ENCODE peak calls at places on chromosomes 6 and 20, in ten cellular contexts. L, M, K, G, F, C, E, D, T and H are unnamed samples.

GRCh38 chr6:44668976-44669934 is 281.7 kb downstream of the CDC5L start:
- DNase-seq in L (no peak), M (no peak), K (peak; percentile 13), G (no peak), F (no peak), C (no peak), E (no peak), D (no peak), T (no peak), H (no peak)

GRCh38 chr20:10119336-10119735 is 84.5 kb downstream of the ANKEF1 start:
- DNase-seq in L (no peak), M (no peak), K (no peak), G (no peak), F (no peak), C (no peak), E (no peak), D (no peak), T (no peak), H (no peak)

GRCh38 chr6:5898563-5898962 is 108.2 kb downstream of the NRN1 start:
- DNase-seq in L (no peak), M (no peak), K (no peak), G (no peak), F (no peak), C (no peak), E (no peak), D (no peak), T (no peak), H (no peak)

GRCh38 chr6:133964052-133964451 is 11.0 kb downstream of the TBPL1 start:
- DNase-seq in L (no peak), M (peak; percentile 84), K (no peak), G (no peak), F (no peak), C (no peak), E (peak; percentile 58), D (no peak), T (no peak), H (no peak)

GRCh38 chr20:63024573-63025392 is 18.0 kb upstream of the BHLHE23 start:
- DNase-seq in L (no peak), M (no peak), K (no peak), G (no peak), F (no peak), C (no peak), E (no peak), D (no peak), T (no peak), H (no peak)

GRCh38 chr6:93417421-93417996 is 1.9 kb downstream of the EPHA7 start:
- DNase-seq in L (peak; percentile 67), M (no peak), K (peak; percentile 77), G (no peak), F (no peak), C (no peak), E (no peak), D (no peak), T (no peak), H (peak; percentile 78)

GRCh38 chr6:112618796-112619195 is 271.7 kb downstream of the RFPL4B start:
- DNase-seq in L (no peak), M (peak; percentile 36), K (peak; percentile 38), G (no peak), F (no peak), C (no peak), E (no peak), D (no peak), T (no peak), H (no peak)

GRCh38 chr6:90397929-90398674 is 101.5 kb upstream of the BACH2 start:
- DNase-seq in L (no peak), M (peak; percentile 44), K (no peak), G (peak; percentile 71), F (peak; percentile 54), C (no peak), E (no peak), D (peak; percentile 82), T (peak; percentile 65), H (peak; percentile 20)

GRCh38 chr6:72950114-72950860 is 275.0 kb downstream of the KHDC1L start:
- DNase-seq in L (no peak), M (peak; percentile 90), K (no peak), G (no peak), F (no peak), C (no peak), E (peak; percentile 72), D (no peak), T (no peak), H (no peak)

GRCh38 chr6:158324136-158324535 is 11.9 kb downstream of the TULP4 start:
- DNase-seq in L (no peak), M (no peak), K (no peak), G (no peak), F (no peak), C (no peak), E (peak; percentile 7), D (no peak), T (no peak), H (no peak)

GRCh38 chr20:10239954-10240353 is 21.3 kb downstream of the SNAP25 start:
- DNase-seq in L (peak; percentile 25), M (peak; percentile 39), K (peak; percentile 24), G (no peak), F (no peak), C (no peak), E (no peak), D (no peak), T (no peak), H (peak; percentile 83)

GRCh38 chr20:1526896-1527295 is 30.6 kb downstream of the SIRPD start:
- DNase-seq in L (no peak), M (peak; percentile 20), K (no peak), G (no peak), F (no peak), C (no peak), E (no peak), D (no peak), T (no peak), H (no peak)

GRCh38 chr6:130890531-130890950 is 63.3 kb downstream of the SMLR1 start:
- DNase-seq in L (no peak), M (peak; percentile 40), K (peak; percentile 20), G (no peak), F (no peak), C (no peak), E (peak; percentile 47), D (no peak), T (no peak), H (no peak)

GRCh38 chr6:42226251-42227143 is 8.8 kb upstream of the MRPS10 start:
- DNase-seq in L (no peak), M (peak; percentile 99), K (peak; percentile 47), G (no peak), F (no peak), C (peak; percentile 52), E (no peak), D (no peak), T (no peak), H (no peak)

GRCh38 chr6:112745765-112746164 is 398.6 kb downstream of the RFPL4B start:
- DNase-seq in L (no peak), M (no peak), K (no peak), G (no peak), F (no peak), C (no peak), E (no peak), D (no peak), T (no peak), H (no peak)

GRCh38 chr6:159125014-159125609 is 44.1 kb upstream of the FNDC1 start:
- DNase-seq in L (no peak), M (peak; percentile 20), K (no peak), G (no peak), F (no peak), C (no peak), E (no peak), D (no peak), T (no peak), H (no peak)

GRCh38 chr6:87183687-87184086 is 28.3 kb downstream of the ZNF292 start:
- DNase-seq in L (no peak), M (peak; percentile 37), K (no peak), G (no peak), F (no peak), C (no peak), E (peak; percentile 39), D (no peak), T (no peak), H (no peak)

GRCh38 chr20:47669157-47669425 is 116.2 kb downstream of the SULF2 start:
- DNase-seq in L (no peak), M (no peak), K (no peak), G (no peak), F (no peak), C (no peak), E (no peak), D (no peak), T (no peak), H (no peak)

GRCh38 chr6:33745558-33745957 is 1.1 kb downstream of the IP6K3 start:
- DNase-seq in L (no peak), M (no peak), K (peak; percentile 57), G (no peak), F (no peak), C (no peak), E (no peak), D (no peak), T (no peak), H (no peak)

GRCh38 chr6:16972535-16972934 is 129.3 kb upstream of the STMND1 start:
- DNase-seq in L (no peak), M (no peak), K (no peak), G (no peak), F (no peak), C (no peak), E (no peak), D (no peak), T (no peak), H (no peak)

GRCh38 chr6:111361648-111362047 is 121.4 kb downstream of the REV3L start:
- DNase-seq in L (peak; percentile 0), M (peak; percentile 71), K (peak; percentile 70), G (no peak), F (no peak), C (no peak), E (no peak), D (no peak), T (no peak), H (peak; percentile 7)

GRCh38 chr6:136014454-136015421 is 163.2 kb downstream of the PDE7B start:
- DNase-seq in L (no peak), M (peak; percentile 99), K (peak; percentile 66), G (no peak), F (no peak), C (no peak), E (peak; percentile 99), D (no peak), T (no peak), H (no peak)